ENCODE peak calls at places on chromosomes 1 and 21, in four cellular contexts. R is CD4-positive, CD25-positive, alpha-beta regulatory T cell; X is mammary epithelial cell; M is endodermal cell. Y is an unnamed sample.

GRCh38 chr1:21124846-21125245 is 51.9 kb downstream of the EIF4G3 start:
- DNase-seq in M (no peak), X (peak; percentile 48), R (no peak), Y (no peak)

GRCh38 chr1:202154148-202154765 is 6.1 kb downstream of the PTPN7 start:
- DNase-seq in M (no peak), R (no peak), X (no peak), Y (no peak)

GRCh38 chr21:15562748-15563147 is 167.0 kb upstream of the USP25 start:
- DNase-seq in M (no peak), X (no peak), R (no peak), Y (no peak)

GRCh38 chr1:233614173-233614742 is 352 bp downstream of the KCNK1 start:
- DNase-seq in R (peak; percentile 19), X (peak; percentile 70), M (peak; percentile 87), Y (peak; percentile 56)

GRCh38 chr1:171280596-171280995 is 32.3 kb downstream of the FMO1 start:
- DNase-seq in M (no peak), R (no peak), X (no peak), Y (no peak)

GRCh38 chr1:32241011-32241763 is 5.8 kb upstream of the FAM167B start:
- DNase-seq in X (no peak), R (peak; percentile 54), M (peak; percentile 87), Y (peak; percentile 67)

GRCh38 chr1:24910751-24911650 is 19.1 kb downstream of the RUNX3 start:
- DNase-seq in R (peak; percentile 89), X (no peak), M (no peak), Y (no peak)

GRCh38 chr1:235734335-235734734 is 84.8 kb upstream of the GNG4 start:
- DNase-seq in X (peak; percentile 30), M (no peak), R (peak; percentile 52), Y (no peak)

GRCh38 chr1:108107658-108108057 is 92.5 kb downstream of the SLC25A24 start:
- DNase-seq in X (peak; percentile 67), R (no peak), M (no peak), Y (no peak)

GRCh38 chr1:48048064-48048463 is 50.9 kb upstream of the TRABD2B start:
- DNase-seq in R (no peak), X (peak; percentile 79), M (no peak), Y (no peak)

GRCh38 chr1:220430059-220430458 is 97.9 kb upstream of the MARK1 start:
- DNase-seq in R (no peak), M (peak; percentile 61), X (peak; percentile 24), Y (no peak)

GRCh38 chr1:186974774-186975181 is 146.0 kb downstream of the PLA2G4A start:
- DNase-seq in X (peak; percentile 65), M (no peak), R (no peak), Y (no peak)

GRCh38 chr1:208185801-208186201 is 58.4 kb downstream of the PLXNA2 start:
- DNase-seq in X (no peak), R (no peak), M (no peak), Y (no peak)

GRCh38 chr1:34460193-34460592 is 283.5 kb downstream of the C1orf94 start:
- DNase-seq in X (no peak), R (peak; percentile 53), M (peak; percentile 86), Y (peak; percentile 69)

GRCh38 chr1:52667984-52668383 is 30.2 kb downstream of the COA7 start:
- DNase-seq in M (no peak), X (no peak), R (no peak), Y (no peak)

GRCh38 chr1:52668711-52669110 is 29.4 kb downstream of the COA7 start:
- DNase-seq in X (peak; percentile 80), M (no peak), R (no peak), Y (no peak)

GRCh38 chr1:52670599-52670998 is 27.5 kb downstream of the COA7 start:
- DNase-seq in X (no peak), R (no peak), M (no peak), Y (no peak)

GRCh38 chr1:52667290-52667689 is 30.9 kb downstream of the COA7 start:
- DNase-seq in X (no peak), R (no peak), M (no peak), Y (no peak)

DNA sequence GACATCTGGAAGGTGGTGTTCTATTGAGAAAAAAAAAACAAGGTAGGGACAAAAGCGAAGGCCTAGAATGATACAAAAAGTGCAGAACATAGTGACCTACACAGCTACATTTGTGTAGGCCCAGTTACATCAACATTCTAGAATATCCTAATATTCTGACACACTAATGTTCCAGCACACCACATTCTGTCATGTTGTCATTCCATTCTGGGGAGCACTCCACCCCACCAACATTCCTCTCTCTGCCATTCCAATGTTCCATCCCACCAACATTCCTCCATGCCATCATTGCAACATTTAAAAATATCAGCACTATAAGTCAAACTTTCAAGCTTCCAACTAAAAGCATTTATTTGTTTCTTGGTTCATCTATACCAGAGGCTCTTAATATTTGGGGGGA is 28.5 kb downstream of the COA7 start:
- DNase-seq in R (no peak), X (no peak), M (no peak), Y (no peak)
- H3K27ac ChIP-seq in R (no peak overlapping the region), X (no peak overlapping the region), M (no peak overlapping the region), Y (no peak overlapping the region)

DNA sequence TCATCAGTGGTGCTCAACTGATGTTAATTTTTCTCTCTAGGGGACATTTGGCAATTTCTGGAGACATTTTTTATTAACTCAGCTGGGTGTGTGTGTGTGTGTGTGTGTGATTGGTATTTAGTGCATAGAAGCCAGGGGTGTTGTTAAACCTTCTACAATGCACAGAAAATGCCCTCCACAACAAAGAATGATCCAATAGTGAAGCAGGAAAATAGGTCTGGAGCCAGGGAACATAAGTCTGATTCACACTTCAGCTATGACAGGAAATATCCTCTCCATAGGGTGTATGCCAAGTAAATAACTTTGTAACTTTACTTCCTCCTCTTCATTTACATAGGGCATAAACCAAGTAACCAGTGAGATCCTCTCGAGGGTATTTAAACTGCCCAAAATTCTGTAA is 25.1 kb upstream of the TMEM61 start:
- DNase-seq in R (no peak), X (peak; percentile 32), M (no peak), Y (no peak)
- H3K27ac ChIP-seq in R (no peak overlapping the region), X (peak overlapping the region; percentile 10), M (no peak overlapping the region), Y (no peak overlapping the region)

GRCh38 chr1:20100632-20101355 is 18.5 kb downstream of the PLA2G2D start:
- DNase-seq in R (peak; percentile 26), M (peak; percentile 87), X (peak; percentile 57), Y (peak; percentile 56)
- H3K27ac ChIP-seq in R (no peak overlapping the region), M (no peak overlapping the region), X (no peak overlapping the region), Y (no peak overlapping the region)

GRCh38 chr1:147924813-147925212 is 3.4 kb upstream of the GPR89B start:
- DNase-seq in X (peak; percentile 6), R (no peak), M (no peak), Y (no peak)
- H3K27ac ChIP-seq in X (no peak overlapping the region), R (no peak overlapping the region), M (no peak overlapping the region), Y (no peak overlapping the region)

GRCh38 chr1:9291914-9292360 is 757 bp upstream of the SPSB1 start:
- DNase-seq in X (peak; percentile 57), M (peak; percentile 68), R (no peak), Y (peak; percentile 75)

GRCh38 chr1:9292361-9293240 is at the start of gene SPSB1:
- DNase-seq in R (peak; percentile 82), X (peak; percentile 73), M (peak; percentile 91), Y (peak; percentile 86)

GRCh38 chr1:9293512-9294439 is 1.1 kb downstream of the SPSB1 start:
- DNase-seq in R (peak; percentile 67), M (peak; percentile 73), X (no peak), Y (no peak)

GRCh38 chr1:9294440-9294773 is 1.7 kb downstream of the SPSB1 start:
- DNase-seq in X (peak; percentile 89), R (peak; percentile 60), M (no peak), Y (no peak)

GRCh38 chr1:9293241-9293511 is 482 bp downstream of the SPSB1 start:
- DNase-seq in X (no peak), M (no peak), R (no peak), Y (no peak)
- H3K27ac ChIP-seq in X (no peak overlapping the region), M (no peak overlapping the region), R (peak overlapping the region; percentile 36), Y (peak overlapping the region; percentile 93)

Y was measured in testis.